ENCODE peak calls at places on chromosome 14, in four cellular contexts. U, J, W and E are unnamed samples.

GRCh38 chr14:25150401-25150800 is 100.5 kb upstream of the STXBP6 start:
- DNase-seq in U (no peak), J (no peak), W (no peak), E (no peak)

GRCh38 chr14:101819251-101819990 is 57.9 kb downstream of the PPP2R5C start:
- DNase-seq in U (no peak), J (peak; percentile 52), W (no peak), E (no peak)

GRCh38 chr14:60089201-60089600 is 2.5 kb upstream of the PCNX4 start:
- DNase-seq in U (no peak), J (no peak), W (no peak), E (no peak)

GRCh38 chr14:56150018-56150417 is 31.8 kb downstream of the PELI2 start:
- DNase-seq in U (no peak), J (no peak), W (no peak), E (no peak)

GRCh38 chr14:93548102-93548843 is 117.5 kb downstream of the UNC79 start:
- DNase-seq in U (no peak), J (no peak), W (no peak), E (no peak)

GRCh38 chr14:71414631-71415403 is 507.6 kb downstream of the PCNX1 start:
- DNase-seq in U (no peak), J (no peak), W (no peak), E (no peak)

GRCh38 chr14:90554341-90554740 is 157.5 kb downstream of the CALM1 start:
- DNase-seq in U (no peak), J (peak; percentile 40), W (no peak), E (no peak)

GRCh38 chr14:55107766-55108554 is 21.1 kb upstream of the LGALS3 start:
- DNase-seq in U (peak; percentile 73), J (peak; percentile 91), W (peak; percentile 94), E (peak; percentile 91)

GRCh38 chr14:58944957-58945356 is 243.5 kb upstream of the DAAM1 start:
- DNase-seq in U (no peak), J (no peak), W (no peak), E (no peak)

GRCh38 chr14:93112891-93113677 is 2.6 kb downstream of the ITPK1 start:
- DNase-seq in U (peak; percentile 91), J (peak; percentile 87), W (peak; percentile 88), E (peak; percentile 91)

GRCh38 chr14:87989613-87990299 is 3.2 kb downstream of the GALC start:
- DNase-seq in U (no peak), J (no peak), W (no peak), E (no peak)

GRCh38 chr14:75628816-75629215 is 31.9 kb downstream of the ERG28 start:
- DNase-seq in U (no peak), J (no peak), W (no peak), E (no peak)

GRCh38 chr14:104700747-104701215 is 11.4 kb downstream of the INF2 start:
- DNase-seq in U (no peak), J (no peak), W (no peak), E (no peak)

GRCh38 chr14:24273422-24273998 is 2.1 kb upstream of the RABGGTA start:
- DNase-seq in U (peak; percentile 26), J (peak; percentile 43), W (no peak), E (no peak)

GRCh38 chr14:103915616-103916015 is 12.6 kb upstream of the TDRD9 start:
- DNase-seq in U (no peak), J (no peak), W (no peak), E (no peak)

GRCh38 chr14:62077676-62078261 is 315.5 kb downstream of the SNAPC1 start:
- DNase-seq in U (no peak), J (no peak), W (no peak), E (no peak)

GRCh38 chr14:69043598-69044267 is 64.6 kb upstream of the ACTN1 start:
- DNase-seq in U (no peak), J (peak; percentile 46), W (peak; percentile 54), E (peak; percentile 71)

GRCh38 chr14:75204106-75204505 is 27.7 kb upstream of the TMED10 start:
- DNase-seq in U (no peak), J (peak; percentile 25), W (no peak), E (no peak)

GRCh38 chr14:23559010-23559920 is 3.2 kb downstream of the THTPA start:
- DNase-seq in U (peak; percentile 60), J (peak; percentile 45), W (no peak), E (no peak)

GRCh38 chr14:93902619-93903307 is 24.4 kb upstream of the FAM181A start:
- DNase-seq in U (no peak), J (no peak), W (no peak), E (no peak)

GRCh38 chr14:66165337-66165736 is 320.8 kb upstream of the CCDC196 start:
- DNase-seq in U (no peak), J (no peak), W (no peak), E (no peak)

GRCh38 chr14:79530555-79530954 is 680.7 kb downstream of the DIO2 start:
- DNase-seq in U (no peak), J (no peak), W (no peak), E (no peak)

GRCh38 chr14:24298892-24299254 is 707 bp downstream of the DHRS1 start:
- DNase-seq in U (no peak), J (no peak), W (no peak), E (no peak)

GRCh38 chr14:68232643-68233055 is 413.1 kb downstream of the RAD51B start:
- DNase-seq in U (peak; percentile 78), J (peak; percentile 66), W (peak; percentile 75), E (peak; percentile 77)

GRCh38 chr14:64422753-64423152 is 34.6 kb downstream of the MTHFD1 start:
- DNase-seq in U (no peak), J (no peak), W (no peak), E (no peak)

GRCh38 chr14:78767436-78767835 is 597.3 kb downstream of the NRXN3 start:
- DNase-seq in U (no peak), J (no peak), W (no peak), E (no peak)

GRCh38 chr14:61183486-61183885 is 97.7 kb downstream of the TMEM30B start:
- DNase-seq in U (no peak), J (no peak), W (no peak), E (no peak)

GRCh38 chr14:43165651-43166050 is 1341.4 kb downstream of the FSCB start:
- DNase-seq in U (no peak), J (no peak), W (no peak), E (no peak)

GRCh38 chr14:41362134-41362533 is 244.5 kb upstream of the LRFN5 start:
- DNase-seq in U (no peak), J (no peak), W (no peak), E (no peak)

GRCh38 chr14:27573018-27573417 is 975.2 kb upstream of the NOVA1 start:
- DNase-seq in U (no peak), J (no peak), W (no peak), E (no peak)

GRCh38 chr14:91985008-91985407 is 37.5 kb upstream of the FBLN5 start:
- DNase-seq in U (no peak), J (no peak), W (no peak), E (no peak)

GRCh38 chr14:104335611-104336010 is 197.2 kb downstream of the KIF26A start:
- DNase-seq in U (no peak), J (no peak), W (no peak), E (no peak)

GRCh38 chr14:80658733-80659132 is 282.8 kb downstream of the CEP128 start:
- DNase-seq in U (no peak), J (no peak), W (no peak), E (no peak)

GRCh38 chr14:69924181-69924580 is 45.0 kb downstream of the SMOC1 start:
- DNase-seq in U (no peak), J (no peak), W (no peak), E (no peak)

GRCh38 chr14:94423465-94424056 is 29.0 kb downstream of the SERPINA11 start:
- DNase-seq in U (peak; percentile 86), J (peak; percentile 75), W (peak; percentile 60), E (peak; percentile 74)

GRCh38 chr14:90510208-90510607 is 113.4 kb downstream of the CALM1 start:
- DNase-seq in U (peak; percentile 82), J (peak; percentile 51), W (no peak), E (peak; percentile 76)

GRCh38 chr14:20679907-20680306 is 4.5 kb upstream of the RNASE4 start:
- DNase-seq in U (peak; percentile 73), J (peak; percentile 64), W (peak; percentile 41), E (no peak)

GRCh38 chr14:59890676-59891075 is 20.1 kb upstream of the RTN1 start:
- DNase-seq in U (peak; percentile 10), J (no peak), W (no peak), E (no peak)

GRCh38 chr14:91996951-91997371 is 42.9 kb downstream of the TRIP11 start:
- DNase-seq in U (no peak), J (no peak), W (no peak), E (no peak)

GRCh38 chr14:99572173-99572999 is 31.6 kb downstream of the CCDC85C start:
- DNase-seq in U (peak; percentile 62), J (no peak), W (no peak), E (no peak)

GRCh38 chr14:99571303-99571986 is 32.6 kb downstream of the CCDC85C start:
- DNase-seq in U (peak; percentile 61), J (no peak), W (no peak), E (no peak)

GRCh38 chr14:99574099-99574880 is 29.7 kb downstream of the CCDC85C start:
- DNase-seq in U (peak; percentile 78), J (peak; percentile 60), W (peak; percentile 72), E (no peak)

GRCh38 chr14:99573436-99574098 is 30.4 kb downstream of the CCDC85C start:
- DNase-seq in U (no peak), J (no peak), W (no peak), E (no peak)

DNA sequence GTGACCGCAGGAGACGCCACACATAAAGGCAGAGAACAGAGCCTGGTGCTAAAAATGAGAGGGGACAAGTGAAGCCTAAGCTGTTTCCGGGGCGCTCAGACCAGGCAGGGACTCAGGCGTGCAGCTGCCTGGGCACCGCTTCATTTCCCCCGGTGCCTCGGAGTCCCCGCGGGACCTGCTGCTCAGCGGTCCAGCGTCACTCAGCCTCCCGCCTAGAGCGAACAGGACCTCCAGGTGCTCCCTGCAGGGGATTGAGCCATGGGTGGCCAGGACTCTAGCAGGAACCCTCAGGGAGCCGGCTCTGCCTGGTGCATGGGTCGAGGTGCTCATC is 31.0 kb downstream of the CCDC85C start:
- DNase-seq in U (peak; percentile 46), J (no peak), W (no peak), E (no peak)
- H3K4me3 ChIP-seq in U (no peak overlapping the region), J (no peak overlapping the region), W (no peak overlapping the region), E (no peak overlapping the region)

GRCh38 chr14:38669027-38669426 is 413.1 kb upstream of the CLEC14A start:
- DNase-seq in U (no peak), J (no peak), W (no peak), E (no peak)
- TF ChIP-seq CTCF in U (no peak), J (no peak), W (no peak), E (no peak)

GRCh38 chr14:105837349-105838063 is 311.1 kb downstream of the TMEM121 start:
- DNase-seq in U (no peak), J (no peak), W (no peak), E (no peak)

GRCh38 chr14:105838107-105838506 is 311.7 kb downstream of the TMEM121 start:
- DNase-seq in U (no peak), J (no peak), W (no peak), E (no peak)

GRCh38 chr14:105840266-105841021 is 314.1 kb downstream of the TMEM121 start:
- DNase-seq in U (no peak), J (peak; percentile 17), W (no peak), E (no peak)

GRCh38 chr14:105839425-105840265 is 313.3 kb downstream of the TMEM121 start:
- DNase-seq in U (no peak), J (peak; percentile 17), W (no peak), E (peak; percentile 46)

GRCh38 chr14:105838591-105839424 is 312.4 kb downstream of the TMEM121 start:
- DNase-seq in U (no peak), J (no peak), W (no peak), E (peak; percentile 50)
- H3K9me3 ChIP-seq in U (no peaks in the 10 kb centered on the region), J (no peaks in the 10 kb centered on the region), W (no peaks in the 10 kb centered on the region), E (no peaks in the 10 kb centered on the region)

GRCh38 chr14:32932302-32932920 is 6.3 kb upstream of the NPAS3 start:
- DNase-seq in U (no peak), J (no peak), W (no peak), E (no peak)
- H3K4me3 ChIP-seq in U (no peak overlapping the region), J (peak overlapping the region; percentile 37), W (peak overlapping the region; percentile 33), E (peak overlapping the region; percentile 14)